ENCODE peak calls at places on chromosomes 5 and 9, in eight cellular contexts. One of them, this sample, is unnamed.

GRCh38 chr5:39005566-39006232 is 68.5 kb downstream of the RICTOR start:
- DNase-seq in esophagus squamous epithelium: no peak
- DNase-seq in left ventricle myocardium inferior: no peak
- DNase-seq in ovary: no peak
- DNase-seq in stomach: no peak
- DNase-seq in SK-N-SH: no peak
- DNase-seq in right lobe of liver: no peak
- DNase-seq in uterus: no peak
- DNase-seq in this sample: no peak

GRCh38 chr5:175640108-175640507 is 17.8 kb upstream of the HRH2 start:
- DNase-seq in right lobe of liver: no peak
- DNase-seq in ovary: no peak
- DNase-seq in left ventricle myocardium inferior: no peak
- DNase-seq in SK-N-SH: no peak
- DNase-seq in uterus: no peak
- DNase-seq in esophagus squamous epithelium: no peak
- DNase-seq in stomach: no peak
- DNase-seq in this sample: no peak

GRCh38 chr9:137802021-137802420 is 75.6 kb upstream of the CACNA1B start:
- DNase-seq in SK-N-SH: no peak
- DNase-seq in left ventricle myocardium inferior: no peak
- DNase-seq in right lobe of liver: no peak
- DNase-seq in esophagus squamous epithelium: no peak
- DNase-seq in ovary: no peak
- DNase-seq in stomach: no peak
- DNase-seq in uterus: no peak
- DNase-seq in this sample: no peak

GRCh38 chr9:83511051-83511450 is 27.1 kb downstream of the FRMD3 start:
- DNase-seq in SK-N-SH: no peak
- DNase-seq in stomach: no peak
- DNase-seq in right lobe of liver: no peak
- DNase-seq in uterus: no peak
- DNase-seq in esophagus squamous epithelium: no peak
- DNase-seq in left ventricle myocardium inferior: no peak
- DNase-seq in ovary: no peak
- DNase-seq in this sample: no peak

GRCh38 chr9:136572003-136572595 is 26.3 kb upstream of the NOTCH1 start:
- DNase-seq in esophagus squamous epithelium: no peak
- DNase-seq in uterus: no peak
- DNase-seq in stomach: no peak
- DNase-seq in left ventricle myocardium inferior: peak
- DNase-seq in SK-N-SH: no peak
- DNase-seq in ovary: no peak
- DNase-seq in right lobe of liver: no peak
- DNase-seq in this sample: peak

GRCh38 chr5:116371935-116372334 is 202.7 kb downstream of the SEMA6A start:
- DNase-seq in left ventricle myocardium inferior: no peak
- DNase-seq in right lobe of liver: no peak
- DNase-seq in esophagus squamous epithelium: no peak
- DNase-seq in uterus: no peak
- DNase-seq in SK-N-SH: no peak
- DNase-seq in stomach: no peak
- DNase-seq in ovary: no peak
- DNase-seq in this sample: no peak

GRCh38 chr5:79759436-79759835 is 69.8 kb downstream of the CMYA5 start:
- DNase-seq in SK-N-SH: no peak
- DNase-seq in stomach: no peak
- DNase-seq in right lobe of liver: no peak
- DNase-seq in ovary: no peak
- DNase-seq in esophagus squamous epithelium: no peak
- DNase-seq in uterus: no peak
- DNase-seq in left ventricle myocardium inferior: no peak
- DNase-seq in this sample: no peak

GRCh38 chr9:5178126-5178805 is 7.2 kb downstream of the INSL6 start:
- DNase-seq in esophagus squamous epithelium: no peak
- DNase-seq in SK-N-SH: no peak
- DNase-seq in left ventricle myocardium inferior: no peak
- DNase-seq in uterus: no peak
- DNase-seq in right lobe of liver: no peak
- DNase-seq in ovary: no peak
- DNase-seq in stomach: no peak
- DNase-seq in this sample: no peak

GRCh38 chr9:98108540-98109031 is 10.4 kb downstream of the TRIM14 start:
- DNase-seq in uterus: no peak
- DNase-seq in left ventricle myocardium inferior: no peak
- DNase-seq in stomach: no peak
- DNase-seq in esophagus squamous epithelium: no peak
- DNase-seq in right lobe of liver: no peak
- DNase-seq in ovary: no peak
- DNase-seq in SK-N-SH: no peak
- DNase-seq in this sample: no peak

GRCh38 chr9:88938181-88938580 is 53.1 kb upstream of the S1PR3 start:
- DNase-seq in uterus: no peak
- DNase-seq in esophagus squamous epithelium: no peak
- DNase-seq in right lobe of liver: no peak
- DNase-seq in stomach: no peak
- DNase-seq in left ventricle myocardium inferior: no peak
- DNase-seq in ovary: no peak
- DNase-seq in SK-N-SH: no peak
- DNase-seq in this sample: no peak

GRCh38 chr9:134625361-134626140 is 16.1 kb upstream of the COL5A1 start:
- DNase-seq in esophagus squamous epithelium: no peak
- DNase-seq in left ventricle myocardium inferior: no peak
- DNase-seq in stomach: no peak
- DNase-seq in ovary: peak
- DNase-seq in uterus: peak
- DNase-seq in SK-N-SH: no peak
- DNase-seq in right lobe of liver: peak
- DNase-seq in this sample: no peak

GRCh38 chr5:74863726-74864125 is 2.5 kb downstream of the FAM169A start:
- DNase-seq in right lobe of liver: no peak
- DNase-seq in left ventricle myocardium inferior: no peak
- DNase-seq in esophagus squamous epithelium: no peak
- DNase-seq in uterus: no peak
- DNase-seq in SK-N-SH: no peak
- DNase-seq in ovary: no peak
- DNase-seq in stomach: no peak
- DNase-seq in this sample: no peak

GRCh38 chr9:123954518-123954917 is 24.6 kb upstream of the DENND1A start:
- DNase-seq in esophagus squamous epithelium: no peak
- DNase-seq in uterus: no peak
- DNase-seq in left ventricle myocardium inferior: no peak
- DNase-seq in right lobe of liver: no peak
- DNase-seq in SK-N-SH: no peak
- DNase-seq in ovary: no peak
- DNase-seq in stomach: no peak
- DNase-seq in this sample: no peak

GRCh38 chr5:125835293-125836172 is 587.7 kb upstream of the GRAMD2B start:
- DNase-seq in left ventricle myocardium inferior: peak
- DNase-seq in uterus: peak
- DNase-seq in right lobe of liver: no peak
- DNase-seq in esophagus squamous epithelium: no peak
- DNase-seq in ovary: peak
- DNase-seq in stomach: peak
- DNase-seq in SK-N-SH: peak
- DNase-seq in this sample: peak

GRCh38 chr5:126956991-126957390 is 73.4 kb downstream of the MARCHF3 start:
- DNase-seq in right lobe of liver: no peak
- DNase-seq in stomach: no peak
- DNase-seq in SK-N-SH: no peak
- DNase-seq in left ventricle myocardium inferior: no peak
- DNase-seq in uterus: no peak
- DNase-seq in ovary: no peak
- DNase-seq in esophagus squamous epithelium: no peak
- DNase-seq in this sample: no peak

GRCh38 chr5:80990971-80991370 is 30.8 kb downstream of the RASGRF2 start:
- DNase-seq in uterus: no peak
- DNase-seq in SK-N-SH: no peak
- DNase-seq in stomach: no peak
- DNase-seq in right lobe of liver: no peak
- DNase-seq in left ventricle myocardium inferior: no peak
- DNase-seq in esophagus squamous epithelium: no peak
- DNase-seq in ovary: no peak
- DNase-seq in this sample: no peak
- H3K27ac ChIP-seq in uterus: no peak
- H3K27ac ChIP-seq in SK-N-SH: no peak
- H3K27ac ChIP-seq in stomach: no peak
- H3K27ac ChIP-seq in right lobe of liver: no peak
- H3K27ac ChIP-seq in left ventricle myocardium inferior: no peak
- H3K27ac ChIP-seq in esophagus squamous epithelium: no peak
- H3K27ac ChIP-seq in ovary: no peak
- H3K27ac ChIP-seq in this sample: no peak

GRCh38 chr5:63050916-63051315 is 472.3 kb downstream of the LRRC70 start:
- DNase-seq in ovary: no peak
- DNase-seq in stomach: no peak
- DNase-seq in left ventricle myocardium inferior: no peak
- DNase-seq in esophagus squamous epithelium: no peak
- DNase-seq in right lobe of liver: no peak
- DNase-seq in uterus: no peak
- DNase-seq in SK-N-SH: no peak
- DNase-seq in this sample: no peak

GRCh38 chr5:63053019-63053638 is 474.5 kb downstream of the LRRC70 start:
- DNase-seq in uterus: no peak
- DNase-seq in SK-N-SH: no peak
- DNase-seq in stomach: no peak
- DNase-seq in ovary: peak
- DNase-seq in right lobe of liver: peak
- DNase-seq in esophagus squamous epithelium: no peak
- DNase-seq in left ventricle myocardium inferior: peak
- DNase-seq in this sample: peak

GRCh38 chr5:63055421-63055820 is 476.8 kb downstream of the LRRC70 start:
- DNase-seq in esophagus squamous epithelium: no peak
- DNase-seq in ovary: no peak
- DNase-seq in uterus: no peak
- DNase-seq in SK-N-SH: no peak
- DNase-seq in right lobe of liver: no peak
- DNase-seq in left ventricle myocardium inferior: no peak
- DNase-seq in stomach: no peak
- DNase-seq in this sample: no peak

DNA sequence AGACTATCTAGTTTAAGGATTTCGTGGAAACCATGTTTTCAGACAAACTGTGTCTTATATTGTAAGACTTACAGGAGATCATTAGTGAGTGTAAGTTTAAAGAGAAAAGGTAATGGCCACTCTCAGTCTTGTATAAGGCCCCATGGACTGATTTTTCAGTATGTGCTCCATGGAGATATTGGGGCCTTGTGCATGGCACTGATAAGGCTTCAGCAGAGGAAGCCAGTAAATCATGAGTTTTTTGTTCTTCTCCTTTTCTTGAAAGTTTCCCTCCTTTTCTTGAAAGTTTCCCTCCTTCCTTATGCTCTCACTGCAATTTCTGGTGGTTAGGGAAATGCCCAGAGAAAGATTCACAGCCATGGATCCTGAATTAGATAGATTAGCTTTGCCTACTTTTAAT is 471.3 kb downstream of the LRRC70 start:
- DNase-seq in SK-N-SH: no peak
- DNase-seq in esophagus squamous epithelium: no peak
- DNase-seq in right lobe of liver: no peak
- DNase-seq in ovary: no peak
- DNase-seq in left ventricle myocardium inferior: no peak
- DNase-seq in uterus: no peak
- DNase-seq in stomach: no peak
- DNase-seq in this sample: no peak
- H3K27ac ChIP-seq in SK-N-SH: no peak
- H3K27ac ChIP-seq in esophagus squamous epithelium: no peak
- H3K27ac ChIP-seq in right lobe of liver: no peak
- H3K27ac ChIP-seq in ovary: no peak
- H3K27ac ChIP-seq in left ventricle myocardium inferior: no peak
- H3K27ac ChIP-seq in uterus: no peak
- H3K27ac ChIP-seq in stomach: no peak
- H3K27ac ChIP-seq in this sample: no peak

GRCh38 chr9:121613009-121613766 is 38.2 kb upstream of the DAB2IP start:
- DNase-seq in uterus: no peak
- DNase-seq in SK-N-SH: no peak
- DNase-seq in left ventricle myocardium inferior: no peak
- DNase-seq in esophagus squamous epithelium: no peak
- DNase-seq in ovary: no peak
- DNase-seq in right lobe of liver: no peak
- DNase-seq in stomach: no peak
- DNase-seq in this sample: no peak
- H3K27ac ChIP-seq in uterus: peak
- H3K27ac ChIP-seq in SK-N-SH: no peak
- H3K27ac ChIP-seq in left ventricle myocardium inferior: peak
- H3K27ac ChIP-seq in esophagus squamous epithelium: peak
- H3K27ac ChIP-seq in ovary: no peak
- H3K27ac ChIP-seq in right lobe of liver: peak
- H3K27ac ChIP-seq in stomach: peak
- H3K27ac ChIP-seq in this sample: peak

DNA sequence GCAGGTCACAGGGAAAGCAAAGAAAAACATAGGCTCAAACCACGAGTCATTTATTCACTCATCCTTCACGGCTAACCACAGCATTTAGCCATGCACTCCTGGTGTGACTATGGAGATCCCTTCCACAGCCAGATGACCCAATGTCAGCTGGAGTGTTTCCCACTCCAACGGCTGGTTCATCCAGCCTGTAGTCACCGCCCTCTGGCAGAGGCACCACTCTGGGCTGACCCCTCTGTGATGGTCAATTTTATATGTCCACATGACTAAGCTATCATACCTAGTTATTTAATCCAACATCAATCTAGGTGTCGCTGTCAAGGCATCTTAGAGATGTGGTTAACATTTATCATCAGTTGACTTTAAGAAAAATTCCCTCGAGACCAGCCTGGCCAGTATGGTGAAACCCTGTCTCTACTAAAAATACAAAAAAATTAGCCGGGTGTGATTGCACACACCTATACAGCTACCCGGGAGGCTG is 9.5 kb upstream of the PHF19 start:
- DNase-seq in right lobe of liver: no peak
- DNase-seq in ovary: no peak
- DNase-seq in SK-N-SH: no peak
- DNase-seq in esophagus squamous epithelium: no peak
- DNase-seq in stomach: no peak
- DNase-seq in uterus: peak
- DNase-seq in left ventricle myocardium inferior: peak
- DNase-seq in this sample: no peak
- H3K27ac ChIP-seq in right lobe of liver: no peak
- H3K27ac ChIP-seq in ovary: no peak
- H3K27ac ChIP-seq in SK-N-SH: no peak
- H3K27ac ChIP-seq in esophagus squamous epithelium: peak
- H3K27ac ChIP-seq in stomach: no peak
- H3K27ac ChIP-seq in uterus: peak
- H3K27ac ChIP-seq in left ventricle myocardium inferior: peak
- H3K27ac ChIP-seq in this sample: peak

DNA sequence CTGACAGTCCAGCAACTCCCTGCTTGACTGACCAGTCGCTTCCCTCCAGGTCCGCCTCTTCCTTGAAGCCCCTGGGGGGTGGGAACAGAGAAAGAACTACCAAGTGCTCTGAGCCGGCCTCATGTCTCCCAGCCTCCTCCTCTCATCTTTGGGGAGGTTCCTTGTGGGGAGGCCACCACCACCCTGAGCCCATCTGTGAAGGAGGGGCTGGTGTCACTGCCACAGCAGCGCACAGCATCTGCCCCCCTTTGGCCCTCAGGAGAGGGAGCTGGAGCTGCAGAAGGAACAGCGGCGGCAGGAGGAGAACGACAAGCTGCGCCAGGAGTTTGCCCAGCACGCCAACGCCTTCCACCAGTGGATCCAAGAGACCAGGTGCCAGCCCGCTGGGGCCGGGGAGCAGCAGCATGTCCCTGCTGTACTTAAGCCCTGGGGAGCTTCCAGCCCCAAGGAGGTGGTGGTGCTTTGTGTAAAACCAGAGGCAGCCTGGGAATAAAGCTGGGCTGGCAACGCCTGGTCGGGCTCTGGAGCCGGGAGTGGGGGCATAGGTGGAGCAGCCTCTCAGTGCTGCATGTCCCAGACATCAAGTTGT is 29.4 kb downstream of the DYNC2I2 start:
- DNase-seq in right lobe of liver: no peak
- DNase-seq in ovary: no peak
- DNase-seq in stomach: no peak
- DNase-seq in uterus: no peak
- DNase-seq in SK-N-SH: peak
- DNase-seq in esophagus squamous epithelium: no peak
- DNase-seq in left ventricle myocardium inferior: no peak
- DNase-seq in this sample: no peak
- H3K27ac ChIP-seq in right lobe of liver: no peak
- H3K27ac ChIP-seq in ovary: no peak
- H3K27ac ChIP-seq in stomach: no peak
- H3K27ac ChIP-seq in uterus: no peak
- H3K27ac ChIP-seq in SK-N-SH: no peak
- H3K27ac ChIP-seq in esophagus squamous epithelium: peak
- H3K27ac ChIP-seq in left ventricle myocardium inferior: no peak
- H3K27ac ChIP-seq in this sample: no peak

This sample was measured in heart left ventricle.